ENCODE peak calls at places on chromosomes 16 and 17, in nine cellular contexts. One of them, this sample, is unnamed.

GRCh38 chr16:89491974-89492687 is 1.8 kb upstream of the ANKRD11 start:
- DNase-seq in AG04450: no peak
- DNase-seq in neural progenitor cell: no peak
- DNase-seq in H9: no peak
- DNase-seq in mammary epithelial cell: no peak
- DNase-seq in pancreas: no peak
- DNase-seq in psoas muscle: no peak
- DNase-seq in SJSA1: no peak
- DNase-seq in tibial artery: no peak
- DNase-seq in this sample: no peak

GRCh38 chr17:10875984-10876555 is 38.2 kb upstream of the PIRT start:
- DNase-seq in AG04450: no peak
- DNase-seq in neural progenitor cell: peak; percentile 81
- DNase-seq in H9: peak; percentile 84
- DNase-seq in mammary epithelial cell: peak; percentile 11
- DNase-seq in pancreas: peak; percentile 32
- DNase-seq in psoas muscle: peak; percentile 55
- DNase-seq in SJSA1: peak; percentile 11
- DNase-seq in tibial artery: no peak
- DNase-seq in this sample: no peak

GRCh38 chr16:58515871-58516767 is 802 bp downstream of the SETD6 start:
- DNase-seq in AG04450: no peak
- DNase-seq in neural progenitor cell: peak; percentile 66
- DNase-seq in H9: peak; percentile 74
- DNase-seq in mammary epithelial cell: peak; percentile 61
- DNase-seq in pancreas: peak; percentile 84
- DNase-seq in psoas muscle: peak; percentile 77
- DNase-seq in SJSA1: no peak
- DNase-seq in tibial artery: no peak
- DNase-seq in this sample: peak; percentile 63

GRCh38 chr17:14033166-14033565 is 36.1 kb upstream of the COX10 start:
- DNase-seq in AG04450: no peak
- DNase-seq in neural progenitor cell: no peak
- DNase-seq in H9: no peak
- DNase-seq in mammary epithelial cell: no peak
- DNase-seq in pancreas: no peak
- DNase-seq in psoas muscle: no peak
- DNase-seq in SJSA1: no peak
- DNase-seq in tibial artery: no peak
- DNase-seq in this sample: no peak

GRCh38 chr16:13939821-13940220 is 19.9 kb downstream of the ERCC4 start:
- DNase-seq in AG04450: no peak
- DNase-seq in neural progenitor cell: no peak
- DNase-seq in H9: no peak
- DNase-seq in mammary epithelial cell: peak; percentile 54
- DNase-seq in pancreas: no peak
- DNase-seq in psoas muscle: no peak
- DNase-seq in SJSA1: no peak
- DNase-seq in tibial artery: no peak
- DNase-seq in this sample: no peak

GRCh38 chr17:2054740-2055493 is at the start of gene HIC1:
- DNase-seq in AG04450: no peak
- DNase-seq in neural progenitor cell: peak; percentile 90
- DNase-seq in H9: peak; percentile 87
- DNase-seq in mammary epithelial cell: peak; percentile 57
- DNase-seq in pancreas: peak; percentile 76
- DNase-seq in psoas muscle: peak; percentile 90
- DNase-seq in SJSA1: peak; percentile 89
- DNase-seq in tibial artery: peak; percentile 74
- DNase-seq in this sample: peak; percentile 91

GRCh38 chr16:89048087-89048729 is 45.4 kb upstream of the ACSF3 start:
- DNase-seq in AG04450: no peak
- DNase-seq in neural progenitor cell: peak; percentile 43
- DNase-seq in H9: no peak
- DNase-seq in mammary epithelial cell: no peak
- DNase-seq in pancreas: peak; percentile 5
- DNase-seq in psoas muscle: peak; percentile 30
- DNase-seq in SJSA1: no peak
- DNase-seq in tibial artery: no peak
- DNase-seq in this sample: peak; percentile 10

GRCh38 chr17:78820841-78821240 is 19.8 kb downstream of the USP36 start:
- DNase-seq in AG04450: no peak
- DNase-seq in neural progenitor cell: no peak
- DNase-seq in H9: no peak
- DNase-seq in mammary epithelial cell: no peak
- DNase-seq in pancreas: no peak
- DNase-seq in psoas muscle: peak; percentile 28
- DNase-seq in SJSA1: no peak
- DNase-seq in tibial artery: no peak
- DNase-seq in this sample: no peak

GRCh38 chr16:24518498-24518897 is 20.9 kb upstream of the RBBP6 start:
- DNase-seq in AG04450: no peak
- DNase-seq in neural progenitor cell: no peak
- DNase-seq in H9: no peak
- DNase-seq in mammary epithelial cell: no peak
- DNase-seq in pancreas: no peak
- DNase-seq in psoas muscle: no peak
- DNase-seq in SJSA1: no peak
- DNase-seq in tibial artery: no peak
- DNase-seq in this sample: no peak

GRCh38 chr17:1055751-1056645 is 59.1 kb downstream of the TIMM22 start:
- DNase-seq in AG04450: peak; percentile 33
- DNase-seq in neural progenitor cell: peak; percentile 81
- DNase-seq in H9: peak; percentile 84
- DNase-seq in mammary epithelial cell: peak; percentile 27
- DNase-seq in pancreas: peak; percentile 68
- DNase-seq in psoas muscle: peak; percentile 83
- DNase-seq in SJSA1: peak; percentile 31
- DNase-seq in tibial artery: peak; percentile 72
- DNase-seq in this sample: peak; percentile 85

GRCh38 chr16:3838600-3839401 is 41.7 kb downstream of the CREBBP start:
- DNase-seq in AG04450: no peak
- DNase-seq in neural progenitor cell: no peak
- DNase-seq in H9: no peak
- DNase-seq in mammary epithelial cell: no peak
- DNase-seq in pancreas: no peak
- DNase-seq in psoas muscle: no peak
- DNase-seq in SJSA1: no peak
- DNase-seq in tibial artery: no peak
- DNase-seq in this sample: no peak

GRCh38 chr17:58666858-58667267 is 25.0 kb downstream of the TEX14 start:
- DNase-seq in AG04450: no peak
- DNase-seq in neural progenitor cell: no peak
- DNase-seq in H9: peak; percentile 41
- DNase-seq in mammary epithelial cell: no peak
- DNase-seq in pancreas: peak; percentile 72
- DNase-seq in psoas muscle: peak; percentile 71
- DNase-seq in SJSA1: no peak
- DNase-seq in tibial artery: peak; percentile 69
- DNase-seq in this sample: peak; percentile 86

GRCh38 chr16:80601182-80601581 is 60.4 kb downstream of the DYNLRB2 start:
- DNase-seq in AG04450: no peak
- DNase-seq in neural progenitor cell: no peak
- DNase-seq in H9: no peak
- DNase-seq in mammary epithelial cell: no peak
- DNase-seq in pancreas: no peak
- DNase-seq in psoas muscle: no peak
- DNase-seq in SJSA1: no peak
- DNase-seq in tibial artery: no peak
- DNase-seq in this sample: no peak

GRCh38 chr16:2929693-2930092 is 18.0 kb downstream of the FLYWCH1 start:
- DNase-seq in AG04450: no peak
- DNase-seq in neural progenitor cell: no peak
- DNase-seq in H9: no peak
- DNase-seq in mammary epithelial cell: no peak
- DNase-seq in pancreas: no peak
- DNase-seq in psoas muscle: no peak
- DNase-seq in SJSA1: no peak
- DNase-seq in tibial artery: no peak
- DNase-seq in this sample: no peak

GRCh38 chr16:53912155-53912554 is 208.2 kb downstream of the FTO start:
- DNase-seq in AG04450: no peak
- DNase-seq in neural progenitor cell: no peak
- DNase-seq in H9: no peak
- DNase-seq in mammary epithelial cell: peak; percentile 89
- DNase-seq in pancreas: no peak
- DNase-seq in psoas muscle: no peak
- DNase-seq in SJSA1: peak; percentile 84
- DNase-seq in tibial artery: no peak
- DNase-seq in this sample: no peak

GRCh38 chr17:18332909-18333489 is 17.9 kb downstream of the SMCR8 start:
- DNase-seq in AG04450: no peak
- DNase-seq in neural progenitor cell: no peak
- DNase-seq in H9: no peak
- DNase-seq in mammary epithelial cell: no peak
- DNase-seq in pancreas: no peak
- DNase-seq in psoas muscle: no peak
- DNase-seq in SJSA1: no peak
- DNase-seq in tibial artery: no peak
- DNase-seq in this sample: no peak

GRCh38 chr16:1070084-1070987 is 2.2 kb upstream of the SSTR5 start:
- DNase-seq in AG04450: no peak
- DNase-seq in neural progenitor cell: peak; percentile 69
- DNase-seq in H9: no peak
- DNase-seq in mammary epithelial cell: no peak
- DNase-seq in pancreas: no peak
- DNase-seq in psoas muscle: no peak
- DNase-seq in SJSA1: no peak
- DNase-seq in tibial artery: no peak
- DNase-seq in this sample: no peak
- H3K27me3 ChIP-seq in AG04450: peaks cover 35% of the 10 kb centered on the region
- H3K27me3 ChIP-seq in neural progenitor cell: peaks cover 54% of the 10 kb centered on the region
- H3K27me3 ChIP-seq in H9: no peaks in the 10 kb centered on the region
- H3K27me3 ChIP-seq in mammary epithelial cell: peaks cover 14% of the 10 kb centered on the region
- H3K27me3 ChIP-seq in pancreas: peaks cover 12% of the 10 kb centered on the region
- H3K27me3 ChIP-seq in psoas muscle: peaks cover 39% of the 10 kb centered on the region
- H3K27me3 ChIP-seq in SJSA1: peaks cover 91% of the 10 kb centered on the region
- H3K27me3 ChIP-seq in tibial artery: peaks cover 100% of the 10 kb centered on the region
- H3K27me3 ChIP-seq in this sample: peaks cover 35% of the 10 kb centered on the region

GRCh38 chr17:51353296-51353695 is 93.0 kb downstream of the UTP18 start:
- DNase-seq in AG04450: no peak
- DNase-seq in neural progenitor cell: no peak
- DNase-seq in H9: no peak
- DNase-seq in mammary epithelial cell: peak; percentile 44
- DNase-seq in pancreas: no peak
- DNase-seq in psoas muscle: no peak
- DNase-seq in SJSA1: no peak
- DNase-seq in tibial artery: no peak
- DNase-seq in this sample: no peak

GRCh38 chr17:51351890-51352289 is 91.5 kb downstream of the UTP18 start:
- DNase-seq in AG04450: no peak
- DNase-seq in neural progenitor cell: no peak
- DNase-seq in H9: no peak
- DNase-seq in mammary epithelial cell: no peak
- DNase-seq in pancreas: no peak
- DNase-seq in psoas muscle: no peak
- DNase-seq in SJSA1: no peak
- DNase-seq in tibial artery: no peak
- DNase-seq in this sample: no peak

GRCh38 chr17:51347851-51348584 is 87.7 kb downstream of the UTP18 start:
- DNase-seq in AG04450: no peak
- DNase-seq in neural progenitor cell: no peak
- DNase-seq in H9: no peak
- DNase-seq in mammary epithelial cell: peak; percentile 26
- DNase-seq in pancreas: no peak
- DNase-seq in psoas muscle: no peak
- DNase-seq in SJSA1: no peak
- DNase-seq in tibial artery: no peak
- DNase-seq in this sample: no peak

GRCh38 chr17:51352798-51353197 is 92.5 kb downstream of the UTP18 start:
- DNase-seq in AG04450: no peak
- DNase-seq in neural progenitor cell: no peak
- DNase-seq in H9: no peak
- DNase-seq in mammary epithelial cell: peak; percentile 62
- DNase-seq in pancreas: no peak
- DNase-seq in psoas muscle: no peak
- DNase-seq in SJSA1: no peak
- DNase-seq in tibial artery: no peak
- DNase-seq in this sample: no peak

GRCh38 chr17:51351090-51351489 is 90.7 kb downstream of the UTP18 start:
- DNase-seq in AG04450: no peak
- DNase-seq in neural progenitor cell: peak; percentile 73
- DNase-seq in H9: no peak
- DNase-seq in mammary epithelial cell: no peak
- DNase-seq in pancreas: no peak
- DNase-seq in psoas muscle: no peak
- DNase-seq in SJSA1: no peak
- DNase-seq in tibial artery: no peak
- DNase-seq in this sample: no peak
- H3K27me3 ChIP-seq in AG04450: peaks cover 5% of the 10 kb centered on the region
- H3K27me3 ChIP-seq in neural progenitor cell: no peaks in the 10 kb centered on the region
- H3K27me3 ChIP-seq in H9: no peaks in the 10 kb centered on the region
- H3K27me3 ChIP-seq in mammary epithelial cell: peaks cover 2% of the 10 kb centered on the region
- H3K27me3 ChIP-seq in pancreas: no peaks in the 10 kb centered on the region
- H3K27me3 ChIP-seq in psoas muscle: no peaks in the 10 kb centered on the region
- H3K27me3 ChIP-seq in SJSA1: peaks cover 26% of the 10 kb centered on the region
- H3K27me3 ChIP-seq in tibial artery: peaks cover 3% of the 10 kb centered on the region
- H3K27me3 ChIP-seq in this sample: no peaks in the 10 kb centered on the region

DNA sequence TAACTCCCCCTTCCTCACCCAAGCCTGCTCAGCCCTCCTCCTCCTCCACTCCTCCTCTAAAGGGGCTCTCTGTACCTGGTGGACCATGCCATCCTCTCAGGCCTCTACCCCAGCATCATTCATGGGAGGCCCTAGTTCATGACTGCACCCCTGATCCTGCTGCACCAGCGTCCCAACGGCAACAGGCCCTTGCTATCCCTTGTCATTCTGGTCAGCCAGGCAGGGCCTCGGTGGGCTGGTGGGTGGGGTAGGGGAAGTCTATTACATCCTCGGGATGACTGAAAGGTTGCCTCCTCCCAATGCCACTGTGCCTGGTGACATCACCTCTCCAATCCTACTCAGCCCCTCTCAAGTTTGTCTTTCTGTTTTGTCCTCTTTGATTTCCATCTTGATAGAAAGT is 19.7 kb downstream of the ALOX12B start:
- DNase-seq in AG04450: no peak
- DNase-seq in neural progenitor cell: no peak
- DNase-seq in H9: no peak
- DNase-seq in mammary epithelial cell: no peak
- DNase-seq in pancreas: no peak
- DNase-seq in psoas muscle: no peak
- DNase-seq in SJSA1: no peak
- DNase-seq in tibial artery: no peak
- DNase-seq in this sample: no peak
- H3K27me3 ChIP-seq in AG04450: peaks cover 68% of the 10 kb centered on the region
- H3K27me3 ChIP-seq in neural progenitor cell: peaks cover 95% of the 10 kb centered on the region
- H3K27me3 ChIP-seq in H9: peaks cover 28% of the 10 kb centered on the region
- H3K27me3 ChIP-seq in mammary epithelial cell: peaks cover 4% of the 10 kb centered on the region
- H3K27me3 ChIP-seq in pancreas: peaks cover 8% of the 10 kb centered on the region
- H3K27me3 ChIP-seq in psoas muscle: peaks cover 13% of the 10 kb centered on the region
- H3K27me3 ChIP-seq in SJSA1: peaks cover 48% of the 10 kb centered on the region
- H3K27me3 ChIP-seq in tibial artery: peaks cover 62% of the 10 kb centered on the region
- H3K27me3 ChIP-seq in this sample: peaks cover 39% of the 10 kb centered on the region

DNA sequence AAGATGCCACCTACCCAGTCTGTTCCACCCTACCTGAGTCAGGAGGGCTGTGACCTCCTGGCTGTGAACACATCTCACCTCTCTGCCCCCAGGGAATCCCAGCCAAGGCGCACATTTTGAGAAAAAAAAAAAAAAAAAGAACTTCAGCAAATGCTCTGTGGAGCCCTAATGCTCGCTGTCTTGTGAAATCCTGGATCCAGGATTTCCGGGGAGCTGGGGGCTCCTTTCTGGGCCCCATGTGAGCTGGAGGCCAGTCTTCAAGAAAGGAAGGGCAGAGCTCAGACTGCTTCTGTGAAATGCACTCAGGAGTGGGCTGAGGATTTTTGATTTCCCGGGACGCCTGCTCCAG is 36.0 kb upstream of the EMP2 start:
- DNase-seq in AG04450: no peak
- DNase-seq in neural progenitor cell: peak; percentile 14
- DNase-seq in H9: no peak
- DNase-seq in mammary epithelial cell: no peak
- DNase-seq in pancreas: no peak
- DNase-seq in psoas muscle: no peak
- DNase-seq in SJSA1: no peak
- DNase-seq in tibial artery: no peak
- DNase-seq in this sample: no peak
- H3K27me3 ChIP-seq in AG04450: peaks cover 2% of the 10 kb centered on the region
- H3K27me3 ChIP-seq in neural progenitor cell: peaks cover 7% of the 10 kb centered on the region
- H3K27me3 ChIP-seq in H9: no peaks in the 10 kb centered on the region
- H3K27me3 ChIP-seq in mammary epithelial cell: no peaks in the 10 kb centered on the region
- H3K27me3 ChIP-seq in pancreas: no peaks in the 10 kb centered on the region
- H3K27me3 ChIP-seq in psoas muscle: no peaks in the 10 kb centered on the region
- H3K27me3 ChIP-seq in SJSA1: no peaks in the 10 kb centered on the region
- H3K27me3 ChIP-seq in tibial artery: peaks cover 18% of the 10 kb centered on the region
- H3K27me3 ChIP-seq in this sample: no peaks in the 10 kb centered on the region

This sample was measured in sigmoid colon.